ENCODE peak calls at places on chromosomes 5 and 9, in five cellular contexts. M is left lung, R is breast epithelium, E is upper lobe of left lung, O is PC-9. W is an unnamed sample.

GRCh38 chr9:123556464-123557435 is 200.8 kb downstream of the CRB2 start:
- DNase-seq in M (no peak), R (no peak), E (no peak), O (no peak), W (no peak)

GRCh38 chr5:135458921-135459331 is 6.8 kb upstream of the TIFAB start:
- DNase-seq in M (peak; percentile 87), R (no peak), E (no peak), O (peak; percentile 52), W (no peak)

GRCh38 chr9:35564658-35565061 is 40.4 kb upstream of the TESK1 start:
- DNase-seq in M (no peak), R (no peak), E (no peak), O (no peak), W (peak; percentile 93)

GRCh38 chr5:127386557-127386956 is 96.0 kb downstream of the MEGF10 start:
- DNase-seq in M (no peak), R (no peak), E (no peak), O (no peak), W (no peak)

GRCh38 chr9:5793812-5794211 is 39.1 kb downstream of the ERMP1 start:
- DNase-seq in M (no peak), R (no peak), E (no peak), O (no peak), W (no peak)

GRCh38 chr9:131799177-131799823 is 59.4 kb upstream of the RAPGEF1 start:
- DNase-seq in M (peak; percentile 41), R (no peak), E (no peak), O (no peak), W (no peak)

GRCh38 chr5:78182838-78183237 is 111.7 kb downstream of the AP3B1 start:
- DNase-seq in M (no peak), R (no peak), E (no peak), O (no peak), W (no peak)

GRCh38 chr5:176612855-176613254 is 2.9 kb upstream of the GPRIN1 start:
- DNase-seq in M (no peak), R (no peak), E (no peak), O (no peak), W (no peak)

GRCh38 chr5:95760291-95761191 is 29.4 kb downstream of the RHOBTB3 start:
- DNase-seq in M (no peak), R (no peak), E (no peak), O (peak; percentile 69), W (no peak)

GRCh38 chr5:173573126-173573960 is 43.1 kb downstream of the BOD1 start:
- DNase-seq in M (peak; percentile 75), R (peak; percentile 88), E (peak; percentile 94), O (peak; percentile 43), W (no peak)

GRCh38 chr9:106893088-106893487 is 30.1 kb downstream of the ZNF462 start:
- DNase-seq in M (no peak), R (no peak), E (no peak), O (peak; percentile 78), W (no peak)

GRCh38 chr5:125668904-125669303 is 754.3 kb upstream of the GRAMD2B start:
- DNase-seq in M (no peak), R (no peak), E (no peak), O (peak; percentile 48), W (no peak)

GRCh38 chr9:137222190-137223077 is at the start of gene RNF208:
- DNase-seq in M (no peak), R (no peak), E (peak; percentile 88), O (no peak), W (no peak)

GRCh38 chr9:136316271-136316751 is 11.0 kb upstream of the GPSM1 start:
- DNase-seq in M (no peak), R (no peak), E (peak; percentile 56), O (no peak), W (no peak)

GRCh38 chr5:72377920-72378635 is 57.9 kb downstream of the PTCD2 start:
- DNase-seq in M (no peak), R (no peak), E (no peak), O (no peak), W (peak; percentile 83)

GRCh38 chr9:16150938-16151650 is 598.3 kb downstream of the CCDC171 start:
- DNase-seq in M (no peak), R (no peak), E (no peak), O (no peak), W (no peak)

GRCh38 chr5:74966151-74967050 is 86.0 kb downstream of the GCNT4 start:
- DNase-seq in M (no peak), R (no peak), E (no peak), O (no peak), W (no peak)

GRCh38 chr9:31272456-31273295 is 1111.8 kb upstream of the ACO1 start:
- DNase-seq in M (no peak), R (no peak), E (no peak), O (peak; percentile 64), W (no peak)

GRCh38 chr9:87271696-87272477 is 225.8 kb upstream of the DAPK1 start:
- DNase-seq in M (no peak), R (no peak), E (no peak), O (no peak), W (no peak)

GRCh38 chr9:3758816-3759576 is 233.2 kb upstream of the RFX3 start:
- DNase-seq in M (no peak), R (no peak), E (no peak), O (no peak), W (no peak)

GRCh38 chr9:16272766-16273165 is 597.7 kb downstream of the BNC2 start:
- DNase-seq in M (no peak), R (no peak), E (no peak), O (no peak), W (peak; percentile 81)

GRCh38 chr9:111316796-111317195 is 13.2 kb downstream of the OR2K2 start:
- DNase-seq in M (no peak), R (no peak), E (no peak), O (no peak), W (no peak)

GRCh38 chr5:1064383-1065142 is 47.3 kb downstream of the SLC12A7 start:
- DNase-seq in M (no peak), R (no peak), E (peak; percentile 55), O (no peak), W (no peak)

GRCh38 chr5:16417392-16418074 is 48.1 kb downstream of the ZNF622 start:
- DNase-seq in M (no peak), R (no peak), E (no peak), O (no peak), W (no peak)

GRCh38 chr9:71685394-71685793 is 82.9 kb downstream of the CEMIP2 start:
- DNase-seq in M (no peak), R (no peak), E (no peak), O (peak; percentile 91), W (no peak)

GRCh38 chr5:74483001-74483400 is 157.5 kb downstream of the ENC1 start:
- DNase-seq in M (no peak), R (no peak), E (no peak), O (no peak), W (no peak)

GRCh38 chr9:102867488-102867887 is 127.6 kb upstream of the CYLC2 start:
- DNase-seq in M (no peak), R (no peak), E (no peak), O (peak; percentile 33), W (no peak)

GRCh38 chr9:112754578-112754977 is 4.0 kb downstream of the SNX30 start:
- DNase-seq in M (no peak), R (no peak), E (no peak), O (peak; percentile 92), W (no peak)

GRCh38 chr5:170444969-170445505 is 55.9 kb upstream of the KCNMB1 start:
- DNase-seq in M (no peak), R (no peak), E (no peak), O (no peak), W (no peak)

GRCh38 chr5:89283758-89284493 is 400.9 kb upstream of the MEF2C start:
- DNase-seq in M (no peak), R (no peak), E (no peak), O (no peak), W (no peak)

GRCh38 chr9:30039712-30040111 is 2344.7 kb upstream of the ACO1 start:
- DNase-seq in M (no peak), R (no peak), E (no peak), O (no peak), W (no peak)

GRCh38 chr5:109656829-109657228 is 32.9 kb upstream of the MAN2A1 start:
- DNase-seq in M (peak; percentile 78), R (no peak), E (no peak), O (no peak), W (peak; percentile 28)

GRCh38 chr9:14218253-14218652 is 95.7 kb downstream of the NFIB start:
- DNase-seq in M (no peak), R (no peak), E (no peak), O (no peak), W (no peak)

GRCh38 chr5:179459771-179460170 is 90.6 kb upstream of the RUFY1 start:
- DNase-seq in M (no peak), R (no peak), E (peak; percentile 35), O (no peak), W (no peak)

GRCh38 chr5:60597570-60597969 is 102.4 kb downstream of the DEPDC1B start:
- DNase-seq in M (no peak), R (no peak), E (no peak), O (no peak), W (no peak)

DNA sequence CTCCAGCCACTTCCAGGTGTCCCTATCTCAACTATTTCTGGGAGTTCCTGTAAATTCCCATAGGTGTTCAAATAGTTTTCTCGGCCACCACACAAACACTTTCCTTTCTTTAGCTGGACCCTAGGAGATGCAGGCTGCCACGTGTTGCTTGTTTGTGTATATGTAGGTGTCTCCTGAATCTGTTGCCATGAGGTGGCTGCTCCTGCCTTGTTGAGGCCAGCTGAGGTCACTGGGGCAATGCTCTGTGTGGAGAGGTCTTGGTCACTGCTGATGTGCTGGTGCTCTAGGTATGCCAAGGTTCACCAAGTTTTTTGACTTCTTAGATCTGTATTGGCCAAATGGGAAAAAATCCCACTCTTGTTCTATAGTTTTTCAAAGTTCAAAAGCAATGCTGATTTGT is 132.5 kb upstream of the CHD1 start:
- DNase-seq in M (no peak), R (no peak), E (no peak), O (no peak), W (no peak)
- H3K4me3 ChIP-seq in M (no peak overlapping the region), R (no peak overlapping the region), E (no peak overlapping the region), O (no peak overlapping the region), W (no peak overlapping the region)

GRCh38 chr5:66174338-66174737 is 30.2 kb downstream of the SREK1 start:
- DNase-seq in M (no peak), R (no peak), E (no peak), O (no peak), W (no peak)
- H3K36me3 ChIP-seq in M (no peaks in the 10 kb centered on the region), R (peaks cover 3% of the 10 kb centered on the region), E (peaks cover 23% of the 10 kb centered on the region), O (peaks cover 61% of the 10 kb centered on the region), W (peaks cover 75% of the 10 kb centered on the region)

GRCh38 chr9:77016526-77017504 is 2.6 kb upstream of the FOXB2 start:
- DNase-seq in M (no peak), R (no peak), E (peak; percentile 27), O (no peak), W (no peak)
- H3K4me3 ChIP-seq in M (no peak overlapping the region), R (no peak overlapping the region), E (no peak overlapping the region), O (no peak overlapping the region), W (no peak overlapping the region)

DNA sequence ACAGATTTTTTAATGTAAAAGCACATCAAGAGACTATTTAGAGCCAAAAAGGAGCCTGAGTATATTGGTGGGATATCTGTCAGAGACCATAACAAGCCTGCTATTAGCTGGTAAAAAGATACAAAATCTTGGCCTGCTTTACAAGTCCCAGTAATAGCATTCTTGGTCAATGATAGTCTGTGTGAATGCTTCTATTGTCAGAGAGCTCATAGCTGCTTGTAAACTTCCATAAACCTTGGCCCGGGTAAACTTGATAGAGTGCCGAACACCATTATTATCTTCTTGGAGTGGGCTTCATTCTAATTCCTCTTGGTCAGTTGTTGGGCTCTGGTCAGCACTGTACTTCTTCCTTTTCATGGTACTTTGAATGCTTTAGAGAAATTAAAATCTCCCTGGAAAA is 64.0 kb downstream of the UBAP1 start:
- DNase-seq in M (no peak), R (no peak), E (no peak), O (no peak), W (no peak)
- H3K36me3 ChIP-seq in M (no peaks in the 10 kb centered on the region), R (peaks cover 4% of the 10 kb centered on the region), E (peaks cover 19% of the 10 kb centered on the region), O (no peaks in the 10 kb centered on the region), W (peaks cover 23% of the 10 kb centered on the region)

GRCh38 chr5:145130996-145131395 is 704.1 kb downstream of the PRELID2 start:
- DNase-seq in M (no peak), R (no peak), E (no peak), O (no peak), W (no peak)
- H3K4me3 ChIP-seq in M (no peak overlapping the region), R (no peak overlapping the region), E (no peak overlapping the region), O (no peak overlapping the region), W (no peak overlapping the region)